ENCODE peak calls at places on chromosomes 4 and X, in ten cellular contexts. G is putamen; X is ovary; C is nucleus accumbens; R is activated CD4-positive, alpha-beta T cell treated with anti-CD3 and anti-CD28 coated beads, Interleukin-2, amount 50 U/mL, for 1 hour; D is ELR; Z is kidney; V is suprapubic skin; I is RPMI8226; A is HCEC 1CT. K is an unnamed sample.

GRCh38 chr4:147833254-147833653 is 101.4 kb downstream of the ARHGAP10 start:
- DNase-seq in G (no peak), I (no peak), V (no peak), Z (no peak), X (no peak), D (peak; percentile 68), C (no peak), R (no peak), A (peak; percentile 50), K (no peak)

GRCh38 chrX:119236599-119237525 is 777 bp downstream of the PGRMC1 start:
- DNase-seq in V (peak; percentile 71), G (peak; percentile 22), X (peak; percentile 40), Z (peak; percentile 81), I (peak; percentile 16), D (peak; percentile 70), A (peak; percentile 55), C (peak; percentile 31), R (peak; percentile 13), K (peak; percentile 20)

GRCh38 chr4:27692098-27692679 is 831.5 kb downstream of the STIM2 start:
- DNase-seq in C (no peak), I (peak; percentile 49), G (peak; percentile 25), A (peak; percentile 0), Z (no peak), R (no peak), V (no peak), D (peak; percentile 77), X (no peak), K (peak; percentile 44)

GRCh38 chr4:613126-613525 is 12.2 kb upstream of the PDE6B start:
- DNase-seq in I (no peak), V (no peak), X (no peak), A (no peak), R (no peak), G (no peak), D (no peak), Z (no peak), C (no peak), K (no peak)

GRCh38 chrX:14673764-14674163 is 144.4 kb downstream of the GLRA2 start:
- DNase-seq in R (no peak), I (peak; percentile 3), C (no peak), X (no peak), A (peak; percentile 68), V (no peak), G (no peak), Z (no peak), D (peak; percentile 92), K (no peak)

GRCh38 chrX:30831082-30831481 is 58.0 kb downstream of the TAB3 start:
- DNase-seq in V (no peak), Z (no peak), R (no peak), I (peak; percentile 73), D (no peak), A (no peak), G (no peak), X (no peak), C (no peak), K (no peak)

GRCh38 chr4:107854326-107855030 is 29.7 kb downstream of the SGMS2 start:
- DNase-seq in X (no peak), R (no peak), Z (no peak), D (peak; percentile 48), C (no peak), G (no peak), A (peak; percentile 48), I (no peak), V (no peak), K (no peak)

GRCh38 chr4:115489284-115489683 is 375.9 kb upstream of the NDST4 start:
- DNase-seq in G (no peak), Z (no peak), X (no peak), D (no peak), R (no peak), C (no peak), A (no peak), V (no peak), I (no peak), K (no peak)

GRCh38 chr4:185792384-185793146 is 19.4 kb downstream of the SORBS2 start:
- DNase-seq in G (no peak), V (no peak), I (no peak), C (no peak), A (peak; percentile 84), Z (no peak), R (no peak), D (peak; percentile 92), X (no peak), K (peak; percentile 34)

GRCh38 chr4:152515678-152516077 is 20.2 kb downstream of the FBXW7 start:
- DNase-seq in Z (no peak), A (peak; percentile 68), G (no peak), X (no peak), I (no peak), R (no peak), D (peak; percentile 88), V (no peak), C (no peak), K (no peak)

GRCh38 chr4:3771932-3772495 is 5.8 kb downstream of the ADRA2C start:
- DNase-seq in D (no peak), X (no peak), G (peak; percentile 75), C (peak; percentile 45), V (no peak), I (no peak), A (no peak), Z (no peak), R (no peak), K (no peak)

GRCh38 chrX:109440475-109440874 is 41.4 kb downstream of the GUCY2F start:
- DNase-seq in V (no peak), Z (no peak), R (no peak), G (no peak), I (no peak), D (no peak), X (no peak), A (no peak), C (no peak), K (no peak)

GRCh38 chr4:181261279-181261678 is 981.9 kb upstream of the TENM3 start:
- DNase-seq in X (no peak), Z (no peak), D (peak; percentile 24), G (no peak), I (no peak), R (no peak), V (no peak), A (no peak), C (peak; percentile 0), K (peak; percentile 24)

GRCh38 chrX:47285762-47286320 is 53.0 kb downstream of the USP11 start:
- DNase-seq in Z (no peak), R (no peak), D (no peak), V (no peak), C (no peak), I (no peak), A (no peak), G (no peak), X (no peak), K (no peak)

GRCh38 chrX:44244008-44244407 is 99.5 kb downstream of the EFHC2 start:
- DNase-seq in X (no peak), V (no peak), Z (no peak), D (peak; percentile 43), C (no peak), I (no peak), G (peak; percentile 25), A (peak; percentile 1), R (no peak), K (peak; percentile 67)

GRCh38 chr4:36243355-36244256 is 708 bp downstream of the ARAP2 start:
- DNase-seq in X (no peak), C (peak; percentile 73), R (peak; percentile 36), D (no peak), A (no peak), V (peak; percentile 73), G (peak; percentile 76), Z (no peak), I (peak; percentile 28), K (peak; percentile 67)

GRCh38 chrX:88603237-88603636 is 143.8 kb upstream of the CPXCR1 start:
- DNase-seq in I (no peak), D (no peak), C (no peak), G (no peak), X (no peak), A (no peak), V (no peak), Z (no peak), R (no peak), K (no peak)

GRCh38 chrX:20143539-20143938 is 1.9 kb upstream of the EIF1AX start:
- DNase-seq in C (no peak), G (no peak), V (no peak), A (no peak), D (no peak), Z (no peak), R (no peak), X (no peak), I (no peak), K (no peak)

GRCh38 chr4:147928400-147928799 is 196.5 kb downstream of the ARHGAP10 start:
- DNase-seq in I (no peak), A (no peak), Z (no peak), V (no peak), R (no peak), C (no peak), G (no peak), X (no peak), D (no peak), K (no peak)

GRCh38 chrX:17030092-17030491 is 83.6 kb downstream of the REPS2 start:
- DNase-seq in C (no peak), A (no peak), V (no peak), D (no peak), X (no peak), I (no peak), G (no peak), Z (no peak), R (no peak), K (peak; percentile 81)